ENCODE peak calls at places on chromosomes 1 and 21, in five cellular contexts. One of them, this sample, is unnamed.

GRCh38 chr1:117093091-117093534 is 28.4 kb downstream of the TRIM45 start:
- DNase-seq in NT2/D1: peak
- DNase-seq in HepG2: no peak
- DNase-seq in H1: peak
- DNase-seq in GM12878: no peak
- DNase-seq in this sample: no peak

GRCh38 chr1:87792094-87792493 is 463.4 kb downstream of the LMO4 start:
- DNase-seq in NT2/D1: no peak
- DNase-seq in HepG2: no peak
- DNase-seq in H1: no peak
- DNase-seq in GM12878: no peak
- DNase-seq in this sample: no peak

GRCh38 chr1:60591583-60591982 is 490.8 kb upstream of the NFIA start:
- DNase-seq in NT2/D1: no peak
- DNase-seq in HepG2: no peak
- DNase-seq in H1: no peak
- DNase-seq in GM12878: no peak
- DNase-seq in this sample: no peak

GRCh38 chr1:235763962-235764361 is 102.7 kb downstream of the LYST start:
- DNase-seq in NT2/D1: no peak
- DNase-seq in HepG2: no peak
- DNase-seq in H1: no peak
- DNase-seq in GM12878: peak
- DNase-seq in this sample: no peak

GRCh38 chr1:179090522-179090921 is 8.7 kb downstream of the TOR3A start:
- DNase-seq in NT2/D1: no peak
- DNase-seq in HepG2: no peak
- DNase-seq in H1: no peak
- DNase-seq in GM12878: no peak
- DNase-seq in this sample: no peak

GRCh38 chr1:7299329-7299799 is 471.7 kb upstream of the VAMP3 start:
- DNase-seq in NT2/D1: peak
- DNase-seq in HepG2: no peak
- DNase-seq in H1: peak
- DNase-seq in GM12878: no peak
- DNase-seq in this sample: peak

GRCh38 chr1:211697356-211697755 is 21.9 kb upstream of the NEK2 start:
- DNase-seq in NT2/D1: no peak
- DNase-seq in HepG2: no peak
- DNase-seq in H1: no peak
- DNase-seq in GM12878: peak
- DNase-seq in this sample: no peak

GRCh38 chr1:221373795-221374194 is 368.1 kb downstream of the DUSP10 start:
- DNase-seq in NT2/D1: no peak
- DNase-seq in HepG2: no peak
- DNase-seq in H1: no peak
- DNase-seq in GM12878: no peak
- DNase-seq in this sample: no peak

GRCh38 chr1:21781971-21782867 is 730 bp downstream of the USP48 start:
- DNase-seq in NT2/D1: no peak
- DNase-seq in HepG2: peak
- DNase-seq in H1: no peak
- DNase-seq in GM12878: peak
- DNase-seq in this sample: peak

GRCh38 chr1:60280764-60281278 is 207.3 kb upstream of the C1orf87 start:
- DNase-seq in NT2/D1: no peak
- DNase-seq in HepG2: no peak
- DNase-seq in H1: no peak
- DNase-seq in GM12878: no peak
- DNase-seq in this sample: no peak

GRCh38 chr1:115830963-115831362 is 10.0 kb downstream of the NHLH2 start:
- DNase-seq in NT2/D1: no peak
- DNase-seq in HepG2: no peak
- DNase-seq in H1: no peak
- DNase-seq in GM12878: no peak
- DNase-seq in this sample: no peak

GRCh38 chr1:210072129-210072528 is 134.1 kb downstream of the SYT14 start:
- DNase-seq in NT2/D1: no peak
- DNase-seq in HepG2: no peak
- DNase-seq in H1: no peak
- DNase-seq in GM12878: no peak
- DNase-seq in this sample: no peak

GRCh38 chr21:37565530-37566223 is 199.1 kb downstream of the DYRK1A start:
- DNase-seq in NT2/D1: no peak
- DNase-seq in HepG2: peak
- DNase-seq in H1: no peak
- DNase-seq in GM12878: no peak
- DNase-seq in this sample: no peak

GRCh38 chr1:186899577-186899976 is 70.8 kb downstream of the PLA2G4A start:
- DNase-seq in NT2/D1: no peak
- DNase-seq in HepG2: no peak
- DNase-seq in H1: no peak
- DNase-seq in GM12878: peak
- DNase-seq in this sample: no peak

GRCh38 chr1:200021537-200022238 is 5.8 kb upstream of the NR5A2 start:
- DNase-seq in NT2/D1: no peak
- DNase-seq in HepG2: no peak
- DNase-seq in H1: no peak
- DNase-seq in GM12878: no peak
- DNase-seq in this sample: no peak

GRCh38 chr1:8625981-8626898 is 191.2 kb downstream of the RERE start:
- DNase-seq in NT2/D1: no peak
- DNase-seq in HepG2: peak
- DNase-seq in H1: no peak
- DNase-seq in GM12878: no peak
- DNase-seq in this sample: no peak

GRCh38 chr1:215397106-215397505 is 170.0 kb upstream of the KCTD3 start:
- DNase-seq in NT2/D1: no peak
- DNase-seq in HepG2: no peak
- DNase-seq in H1: no peak
- DNase-seq in GM12878: no peak
- DNase-seq in this sample: no peak

GRCh38 chr1:173015629-173016028 is 35.1 kb downstream of the TNFSF18 start:
- DNase-seq in NT2/D1: no peak
- DNase-seq in HepG2: no peak
- DNase-seq in H1: no peak
- DNase-seq in GM12878: no peak
- DNase-seq in this sample: no peak

GRCh38 chr21:41801256-41801655 is 34.4 kb upstream of the RIPK4 start:
- DNase-seq in NT2/D1: no peak
- DNase-seq in HepG2: no peak
- DNase-seq in H1: no peak
- DNase-seq in GM12878: no peak
- DNase-seq in this sample: no peak

GRCh38 chr21:37636152-37636860 is 269.7 kb downstream of the DYRK1A start:
- DNase-seq in NT2/D1: no peak
- DNase-seq in HepG2: no peak
- DNase-seq in H1: no peak
- DNase-seq in GM12878: no peak
- DNase-seq in this sample: no peak

GRCh38 chr1:93164816-93165215 is 15.4 kb downstream of the TMED5 start:
- DNase-seq in NT2/D1: no peak
- DNase-seq in HepG2: no peak
- DNase-seq in H1: no peak
- DNase-seq in GM12878: no peak
- DNase-seq in this sample: no peak

GRCh38 chr1:97258597-97258996 is 537.0 kb downstream of the PTBP2 start:
- DNase-seq in NT2/D1: no peak
- DNase-seq in HepG2: no peak
- DNase-seq in H1: no peak
- DNase-seq in GM12878: no peak
- DNase-seq in this sample: no peak

GRCh38 chr1:3074297-3074741 is 5.3 kb downstream of the PRDM16 start:
- DNase-seq in NT2/D1: no peak
- DNase-seq in HepG2: no peak
- DNase-seq in H1: no peak
- DNase-seq in GM12878: no peak
- DNase-seq in this sample: no peak

GRCh38 chr1:10737651-10738050 is 58.8 kb downstream of the CASZ1 start:
- DNase-seq in NT2/D1: no peak
- DNase-seq in HepG2: no peak
- DNase-seq in H1: no peak
- DNase-seq in GM12878: no peak
- DNase-seq in this sample: no peak

GRCh38 chr1:10735603-10736305 is 60.7 kb downstream of the CASZ1 start:
- DNase-seq in NT2/D1: no peak
- DNase-seq in HepG2: no peak
- DNase-seq in H1: no peak
- DNase-seq in GM12878: no peak
- DNase-seq in this sample: no peak

GRCh38 chr1:10736623-10737267 is 59.7 kb downstream of the CASZ1 start:
- DNase-seq in NT2/D1: no peak
- DNase-seq in HepG2: no peak
- DNase-seq in H1: no peak
- DNase-seq in GM12878: no peak
- DNase-seq in this sample: no peak

GRCh38 chr1:10738125-10738746 is 58.2 kb downstream of the CASZ1 start:
- DNase-seq in NT2/D1: no peak
- DNase-seq in HepG2: no peak
- DNase-seq in H1: no peak
- DNase-seq in GM12878: no peak
- DNase-seq in this sample: no peak

DNA sequence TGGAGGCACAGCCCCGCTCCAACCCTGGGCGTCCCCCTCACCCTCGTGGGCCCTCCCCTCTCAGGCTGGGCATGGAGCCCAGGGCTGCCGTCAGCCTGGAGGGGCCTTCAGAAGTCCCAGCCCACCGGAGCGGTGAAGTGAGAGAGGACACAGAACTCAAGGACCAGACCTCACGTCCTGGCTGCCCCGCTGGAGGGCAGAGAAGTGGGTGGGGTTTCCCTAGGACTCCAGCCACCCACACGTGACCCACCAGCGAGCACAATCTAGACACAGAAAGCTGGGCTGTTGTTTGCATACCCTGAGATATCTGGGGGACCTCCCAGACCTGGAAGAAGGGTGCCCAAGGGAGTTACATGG is 59.2 kb downstream of the CASZ1 start:
- DNase-seq in NT2/D1: no peak
- DNase-seq in HepG2: no peak
- DNase-seq in H1: no peak
- DNase-seq in GM12878: no peak
- DNase-seq in this sample: no peak
- TF ChIP-seq SUZ12 in NT2/D1: no peak
- TF ChIP-seq SUZ12 in HepG2: no peak
- TF ChIP-seq SUZ12 in H1: no peak
- TF ChIP-seq SUZ12 in GM12878: no peak
- TF ChIP-seq SUZ12 in this sample: no peak

GRCh38 chr1:193014354-193014753 is 44.8 kb downstream of the UCHL5 start:
- DNase-seq in NT2/D1: no peak
- DNase-seq in HepG2: no peak
- DNase-seq in H1: no peak
- DNase-seq in GM12878: no peak
- DNase-seq in this sample: no peak

GRCh38 chr1:193013707-193014106 is 45.5 kb downstream of the UCHL5 start:
- DNase-seq in NT2/D1: no peak
- DNase-seq in HepG2: no peak
- DNase-seq in H1: no peak
- DNase-seq in GM12878: no peak
- DNase-seq in this sample: no peak

GRCh38 chr1:193009501-193009900 is 49.7 kb downstream of the UCHL5 start:
- DNase-seq in NT2/D1: no peak
- DNase-seq in HepG2: no peak
- DNase-seq in H1: no peak
- DNase-seq in GM12878: no peak
- DNase-seq in this sample: no peak

GRCh38 chr1:193011395-193011794 is 47.8 kb downstream of the UCHL5 start:
- DNase-seq in NT2/D1: no peak
- DNase-seq in HepG2: no peak
- DNase-seq in H1: no peak
- DNase-seq in GM12878: no peak
- DNase-seq in this sample: no peak

DNA sequence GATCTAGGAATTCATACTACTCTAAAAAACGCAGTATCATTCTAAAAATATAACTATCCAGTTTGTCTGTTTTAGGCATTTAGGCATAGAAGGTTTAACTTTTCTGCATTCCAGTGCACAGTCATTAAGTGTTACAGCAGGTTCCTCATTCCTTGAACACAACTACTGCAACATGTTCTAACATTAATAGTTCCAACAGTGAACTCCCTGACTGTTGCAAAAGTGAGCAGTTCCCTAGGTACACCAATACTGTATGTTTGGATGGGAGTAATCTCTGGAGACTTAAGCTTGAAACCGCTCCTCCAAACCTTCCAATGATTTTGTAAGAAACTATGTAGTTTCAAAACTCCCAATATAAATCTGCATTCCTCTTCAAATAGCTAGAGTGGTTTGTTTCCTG is 46.2 kb downstream of the UCHL5 start:
- DNase-seq in NT2/D1: no peak
- DNase-seq in HepG2: no peak
- DNase-seq in H1: no peak
- DNase-seq in GM12878: no peak
- DNase-seq in this sample: no peak
- TF ChIP-seq SUZ12 in NT2/D1: no peak
- TF ChIP-seq SUZ12 in HepG2: no peak
- TF ChIP-seq SUZ12 in H1: no peak
- TF ChIP-seq SUZ12 in GM12878: no peak
- TF ChIP-seq SUZ12 in this sample: no peak

GRCh38 chr1:24284156-24284471 is 35.0 kb upstream of the GRHL3 start:
- DNase-seq in NT2/D1: no peak
- DNase-seq in HepG2: no peak
- DNase-seq in H1: no peak
- DNase-seq in GM12878: no peak
- DNase-seq in this sample: no peak
- TF ChIP-seq SUZ12 in NT2/D1: no peak
- TF ChIP-seq SUZ12 in HepG2: no peak
- TF ChIP-seq SUZ12 in H1: no peak
- TF ChIP-seq SUZ12 in GM12878: no peak
- TF ChIP-seq SUZ12 in this sample: no peak

DNA sequence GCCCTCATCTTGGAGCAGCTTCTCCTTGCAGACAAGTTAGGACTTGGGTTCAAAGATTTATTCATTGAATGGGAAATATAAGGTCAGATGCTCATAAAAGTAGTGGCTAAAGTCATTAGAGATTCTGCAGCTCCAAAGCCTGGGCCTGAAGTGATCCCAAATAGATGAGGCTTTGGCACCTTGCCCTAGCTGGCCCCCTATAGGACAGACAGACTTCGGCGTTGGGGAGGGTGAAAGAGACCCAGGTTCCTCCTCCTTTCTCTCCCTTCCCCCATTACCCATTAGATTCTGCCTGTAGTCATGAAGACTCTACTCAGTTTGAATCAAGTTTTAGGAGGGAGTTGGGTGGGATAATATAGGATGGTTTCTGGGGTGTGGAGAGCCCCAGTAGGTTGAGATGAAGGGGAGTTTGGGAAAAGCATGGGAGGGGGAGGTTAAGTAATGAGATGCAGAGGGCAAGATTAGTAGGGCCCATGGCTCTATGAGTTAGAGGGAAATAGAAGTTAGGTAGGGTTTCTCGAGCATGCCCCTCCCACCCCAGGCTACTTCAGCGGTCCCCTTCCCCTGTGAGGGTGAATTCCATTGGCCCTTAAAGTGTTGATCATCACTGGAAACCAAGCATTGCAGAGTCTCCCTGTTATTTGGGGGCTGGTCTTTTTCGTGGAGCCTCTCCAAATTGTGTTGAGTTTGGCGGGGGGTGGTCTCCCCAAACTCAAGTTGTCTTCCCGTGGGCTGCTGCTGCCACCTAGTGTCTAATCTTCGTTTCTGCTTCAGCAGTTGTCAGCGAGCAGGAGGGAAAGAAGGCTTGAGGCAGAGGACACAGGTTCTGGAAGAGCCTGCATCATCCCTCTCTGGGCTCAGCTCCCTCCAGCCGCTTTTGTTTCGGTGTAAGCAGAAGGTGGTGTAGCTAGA is 2.1 kb upstream of the AHDC1 start:
- DNase-seq in NT2/D1: peak
- DNase-seq in HepG2: peak
- DNase-seq in H1: no peak
- DNase-seq in GM12878: no peak
- DNase-seq in this sample: peak
- TF ChIP-seq SUZ12 in NT2/D1: no peak
- TF ChIP-seq SUZ12 in HepG2: no peak
- TF ChIP-seq SUZ12 in H1: no peak
- TF ChIP-seq SUZ12 in GM12878: no peak
- TF ChIP-seq SUZ12 in this sample: no peak

This sample was measured in HEK293T.